ENCODE peak calls at places on chromosomes 6 and 20, in four cellular contexts. B, Z, J and N are unnamed samples.

GRCh38 chr6:142361765-142362540 is 60.1 kb downstream of the ADGRG6 start:
- DNase-seq in B (no peak), Z (no peak), J (peak; percentile 65), N (no peak)

GRCh38 chr20:57567471-57568079 is 6.7 kb downstream of the PCK1 start:
- DNase-seq in B (no peak), Z (no peak), J (no peak), N (no peak)

GRCh38 chr6:142927274-142927586 is 17.7 kb downstream of the HIVEP2 start:
- DNase-seq in B (no peak), Z (no peak), J (no peak), N (no peak)

GRCh38 chr6:82976179-82976578 is 89.5 kb downstream of the UBE3D start:
- DNase-seq in B (no peak), Z (no peak), J (no peak), N (no peak)

GRCh38 chr20:2751868-2752630 is 48.4 kb downstream of the CPXM1 start:
- DNase-seq in B (no peak), Z (peak; percentile 59), J (no peak), N (peak; percentile 43)

GRCh38 chr6:69084746-69085335 is 449.8 kb downstream of the ADGRB3 start:
- DNase-seq in B (no peak), Z (no peak), J (no peak), N (no peak)

GRCh38 chr20:5863040-5863811 is 87.1 kb downstream of the TRMT6 start:
- DNase-seq in B (no peak), Z (no peak), J (peak; percentile 71), N (peak; percentile 72)

GRCh38 chr6:132236281-132236680 is 165.0 kb downstream of the MOXD1 start:
- DNase-seq in B (no peak), Z (no peak), J (no peak), N (no peak)

GRCh38 chr20:57514273-57514751 is 10.6 kb downstream of the CTCFL start:
- DNase-seq in B (peak; percentile 58), Z (peak; percentile 87), J (peak; percentile 57), N (peak; percentile 88)

GRCh38 chr6:54291738-54292137 is 16.5 kb upstream of the TINAG start:
- DNase-seq in B (no peak), Z (no peak), J (peak; percentile 86), N (peak; percentile 66)

GRCh38 chr20:10376271-10377075 is 57.5 kb downstream of the MKKS start:
- DNase-seq in B (no peak), Z (no peak), J (peak; percentile 59), N (peak; percentile 35)

GRCh38 chr20:53639647-53640440 is 46.2 kb upstream of the ZNF217 start:
- DNase-seq in B (no peak), Z (no peak), J (no peak), N (peak; percentile 29)

GRCh38 chr6:11868392-11868791 is 89.8 kb upstream of the ADTRP start:
- DNase-seq in B (no peak), Z (no peak), J (no peak), N (no peak)

GRCh38 chr6:55405474-55406220 is 78.4 kb downstream of the GFRAL start:
- DNase-seq in B (no peak), Z (no peak), J (no peak), N (no peak)

GRCh38 chr20:24118781-24119175 is 130.2 kb upstream of the GGTLC1 start:
- DNase-seq in B (no peak), Z (no peak), J (no peak), N (peak; percentile 78)

GRCh38 chr20:50664248-50664647 is 27.1 kb downstream of the RIPOR3 start:
- DNase-seq in B (no peak), Z (no peak), J (no peak), N (no peak)

GRCh38 chr6:38281131-38281530 is 358.6 kb downstream of the BTBD9 start:
- DNase-seq in B (no peak), Z (peak; percentile 27), J (no peak), N (no peak)

GRCh38 chr6:45921703-45922270 is 93.9 kb downstream of the CLIC5 start:
- DNase-seq in B (no peak), Z (no peak), J (no peak), N (no peak)

GRCh38 chr6:150238857-150239407 is 96.1 kb downstream of the PPP1R14C start:
- DNase-seq in B (no peak), Z (no peak), J (no peak), N (no peak)

GRCh38 chr6:107740496-107741190 is 83.5 kb downstream of the SCML4 start:
- DNase-seq in B (no peak), Z (no peak), J (no peak), N (no peak)

GRCh38 chr6:51098801-51099200 is 280.1 kb downstream of the TFAP2B start:
- DNase-seq in B (no peak), Z (no peak), J (peak; percentile 39), N (peak; percentile 69)

GRCh38 chr6:70277480-70277879 is 25.4 kb downstream of the COL9A1 start:
- DNase-seq in B (no peak), Z (no peak), J (peak; percentile 7), N (peak; percentile 27)

GRCh38 chr20:47223896-47224295 is 132.6 kb downstream of the ZMYND8 start:
- DNase-seq in B (no peak), Z (no peak), J (no peak), N (no peak)

GRCh38 chr6:72250664-72251063 is 364.3 kb downstream of the RIMS1 start:
- DNase-seq in B (no peak), Z (no peak), J (no peak), N (no peak)

GRCh38 chr6:138774370-138774769 is 801 bp downstream of the CCDC28A start:
- DNase-seq in B (no peak), Z (peak; percentile 32), J (no peak), N (no peak)

GRCh38 chr6:43992783-43993505 is 134.3 kb downstream of the MRPL14 start:
- DNase-seq in B (no peak), Z (no peak), J (no peak), N (no peak)

GRCh38 chr20:5191829-5192569 is 65.2 kb downstream of the CDS2 start:
- DNase-seq in B (peak; percentile 51), Z (peak; percentile 70), J (peak; percentile 63), N (peak; percentile 82)

GRCh38 chr20:49510562-49511117 is 28.2 kb upstream of the KCNB1 start:
- DNase-seq in B (no peak), Z (no peak), J (no peak), N (peak; percentile 53)

GRCh38 chr6:158474961-158475343 is 84.9 kb upstream of the TMEM181 start:
- DNase-seq in B (no peak), Z (no peak), J (no peak), N (peak; percentile 89)

GRCh38 chr6:166490671-166491500 is 95.6 kb downstream of the RAMACL start:
- DNase-seq in B (no peak), Z (no peak), J (no peak), N (no peak)

GRCh38 chr6:64034840-64035656 is 399.4 kb downstream of the PHF3 start:
- DNase-seq in B (no peak), Z (no peak), J (peak; percentile 65), N (peak; percentile 65)

GRCh38 chr20:20364016-20364746 is 3.7 kb upstream of the INSM1 start:
- DNase-seq in B (no peak), Z (peak; percentile 83), J (no peak), N (no peak)
- H2AFZ ChIP-seq in B (no peak overlapping the region), Z (no peak overlapping the region), J (no peak overlapping the region), N (no peak overlapping the region)

GRCh38 chr6:33686225-33686742 is 25.2 kb downstream of the UQCC2 start:
- DNase-seq in B (no peak), Z (no peak), J (no peak), N (no peak)
- H3K4me1 ChIP-seq in B (no peaks in the 10 kb centered on the region), Z (no peaks in the 10 kb centered on the region), J (no peaks in the 10 kb centered on the region), N (no peaks in the 10 kb centered on the region)

GRCh38 chr6:145155411-145155810 is 579.9 kb downstream of the EPM2A start:
- DNase-seq in B (no peak), Z (no peak), J (no peak), N (peak; percentile 16)
- H2AFZ ChIP-seq in B (peak overlapping the region; percentile 35), Z (no peak overlapping the region), J (no peak overlapping the region), N (no peak overlapping the region)

DNA sequence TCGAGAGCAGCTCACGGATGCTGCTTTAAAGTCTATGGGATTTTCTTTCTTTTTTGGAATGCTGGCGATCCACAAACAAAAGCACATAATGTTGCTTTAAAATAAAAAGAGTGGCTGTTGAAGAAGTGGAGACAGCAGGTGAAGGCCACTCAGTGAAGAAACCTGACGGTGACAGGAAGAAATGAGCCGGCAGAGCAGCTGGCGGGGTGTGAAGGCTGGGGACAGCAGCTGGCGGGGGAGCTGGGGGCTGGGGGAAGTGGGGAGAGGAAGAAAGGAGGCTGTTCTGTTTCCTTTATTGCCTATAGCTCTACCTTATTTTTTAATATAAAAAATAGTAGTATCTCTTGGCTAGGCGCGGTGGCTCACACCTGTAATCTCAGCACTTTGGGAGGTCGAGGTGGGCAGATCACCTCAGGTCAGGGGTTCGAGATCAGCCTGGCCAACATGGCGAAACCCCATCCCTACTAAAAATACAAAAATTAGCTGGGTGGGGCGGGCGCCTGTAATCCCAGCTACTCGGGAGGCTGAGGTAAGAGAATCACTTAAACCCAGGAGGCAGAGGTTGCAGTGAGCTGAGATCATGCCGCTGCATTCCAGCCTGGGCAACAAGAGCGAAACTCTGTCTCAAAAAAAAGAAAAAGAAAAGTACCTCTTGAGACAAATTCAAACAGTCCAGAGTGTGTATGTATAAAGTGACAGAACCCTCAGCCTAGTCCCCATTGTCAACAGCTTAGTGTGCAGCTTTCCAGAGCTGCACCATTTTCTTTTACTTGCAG is 42.4 kb upstream of the TAF8 start:
- DNase-seq in B (no peak), Z (no peak), J (no peak), N (no peak)
- H3K4me1 ChIP-seq in B (no peaks in the 10 kb centered on the region), Z (peaks cover 11% of the 10 kb centered on the region), J (no peaks in the 10 kb centered on the region), N (no peaks in the 10 kb centered on the region)

GRCh38 chr6:141199074-141199473 is 933.7 kb upstream of the GJE1 start:
- DNase-seq in B (no peak), Z (peak; percentile 7), J (no peak), N (no peak)

GRCh38 chr6:141195251-141195832 is 937.4 kb upstream of the GJE1 start:
- DNase-seq in B (no peak), Z (no peak), J (no peak), N (no peak)
- H2AFZ ChIP-seq in B (no peak overlapping the region), Z (no peak overlapping the region), J (no peak overlapping the region), N (no peak overlapping the region)

GRCh38 chr20:41738584-41739193 is 120.5 kb upstream of the CHD6 start:
- DNase-seq in B (peak; percentile 32), Z (peak; percentile 77), J (peak; percentile 11), N (peak; percentile 66)
- H3K4me1 ChIP-seq in B (no peaks in the 10 kb centered on the region), Z (peaks cover 2% of the 10 kb centered on the region), J (no peaks in the 10 kb centered on the region), N (no peaks in the 10 kb centered on the region)

GRCh38 chr20:61846741-61847419 is 218.8 kb downstream of the TAF4 start:
- DNase-seq in B (no peak), Z (no peak), J (no peak), N (no peak)
- H2AFZ ChIP-seq in B (no peak overlapping the region), Z (no peak overlapping the region), J (no peak overlapping the region), N (no peak overlapping the region)